ENCODE peak calls at places on chromosomes 13 and 19, in five cellular contexts. O is right lobe of liver; E is AG09319; H is activated CD8-positive, alpha-beta T cell treated with anti-CD3 and anti-CD28 coated beads for 36 hours; J is H1. U is an unnamed sample.

GRCh38 chr13:33193428-33193974 is 92.1 kb downstream of the STARD13 start:
- DNase-seq in O (no peak), E (no peak), H (no peak), J (no peak), U (no peak)

GRCh38 chr19:48192750-48193149 is 22.3 kb downstream of the ZSWIM9 start:
- DNase-seq in O (no peak), E (no peak), H (no peak), J (no peak), U (no peak)

GRCh38 chr19:47797996-47798903 is 6.1 kb downstream of the TPRX1 start:
- DNase-seq in O (no peak), E (no peak), H (no peak), J (no peak), U (no peak)

GRCh38 chr13:73054712-73055111 is 4.1 kb upstream of the KLF5 start:
- DNase-seq in O (no peak), E (no peak), H (no peak), J (no peak), U (no peak)

GRCh38 chr13:112700291-112701060 is 10.6 kb downstream of the ATP11A start:
- DNase-seq in O (no peak), E (no peak), H (no peak), J (no peak), U (no peak)

GRCh38 chr13:46654956-46655726 is 102.2 kb downstream of the LRCH1 start:
- DNase-seq in O (no peak), E (no peak), H (no peak), J (no peak), U (no peak)

GRCh38 chr19:31132753-31133110 is 216.5 kb downstream of the TSHZ3 start:
- DNase-seq in O (no peak), E (no peak), H (no peak), J (no peak), U (no peak)

GRCh38 chr19:42075364-42075615 is 676 bp upstream of the ZNF574 start:
- DNase-seq in O (no peak), E (no peak), H (no peak), J (no peak), U (no peak)

GRCh38 chr13:26299168-26299788 is 45.3 kb downstream of the CDK8 start:
- DNase-seq in O (no peak), E (no peak), H (no peak), J (no peak), U (no peak)

GRCh38 chr19:45172173-45172572 is 5.9 kb downstream of the TRAPPC6A start:
- DNase-seq in O (no peak), E (no peak), H (peak; percentile 42), J (no peak), U (no peak)

GRCh38 chr13:31945202-31945978 is 86.2 kb upstream of the FRY start:
- DNase-seq in O (peak; percentile 57), E (peak; percentile 75), H (no peak), J (no peak), U (no peak)

GRCh38 chr13:32905864-32906180 is 110.4 kb upstream of the KL start:
- DNase-seq in O (no peak), E (no peak), H (no peak), J (no peak), U (no peak)

GRCh38 chr19:53388168-53388567 is 6.8 kb upstream of the ZNF765 start:
- DNase-seq in O (no peak), E (no peak), H (no peak), J (no peak), U (no peak)

GRCh38 chr19:51802775-51803174 is 7.8 kb downstream of the FPR3 start:
- DNase-seq in O (no peak), E (no peak), H (no peak), J (no peak), U (no peak)

GRCh38 chr13:111929036-111929616 is 137.8 kb upstream of the SOX1 start:
- DNase-seq in O (no peak), E (no peak), H (no peak), J (no peak), U (no peak)

GRCh38 chr13:77390391-77390790 is 63.5 kb upstream of the MYCBP2 start:
- DNase-seq in O (no peak), E (no peak), H (no peak), J (no peak), U (no peak)
- TF ChIP-seq CTCF in O (no peak), E (no peak), H (no peak), J (no peak), U (no peak)

GRCh38 chr19:12137541-12137940 is 2.6 kb downstream of the ZNF20 start:
- DNase-seq in O (no peak), E (no peak), H (peak; percentile 54), J (no peak), U (no peak)
- TF ChIP-seq CTCF in O (no peak), E (no peak), H (peak; percentile 64), J (peak; percentile 88), U (no peak)

GRCh38 chr13:41670873-41671443 is 213.6 kb downstream of the RGCC start:
- DNase-seq in O (no peak), E (no peak), H (no peak), J (no peak), U (no peak)

GRCh38 chr13:41668130-41668757 is 210.9 kb downstream of the RGCC start:
- DNase-seq in O (no peak), E (peak; percentile 89), H (peak; percentile 45), J (no peak), U (no peak)
- TF ChIP-seq CTCF in O (peak; percentile 70), E (peak; percentile 73), H (peak; percentile 73), J (peak; percentile 89), U (peak; percentile 73)

GRCh38 chr19:18438331-18439024 is 545 bp upstream of the ISYNA1 start:
- DNase-seq in O (no peak), E (no peak), H (no peak), J (peak; percentile 78), U (peak; percentile 35)
- TF ChIP-seq CTCF in O (no peak), E (no peak), H (no peak), J (no peak), U (no peak)

GRCh38 chr13:91236942-91237341 is 110.5 kb upstream of the MIR17HG start:
- DNase-seq in O (no peak), E (no peak), H (no peak), J (no peak), U (no peak)
- TF ChIP-seq CTCF in O (no peak), E (no peak), H (no peak), J (no peak), U (no peak)

GRCh38 chr19:58217607-58218391 is 10.9 kb upstream of the ZNF544 start:
- DNase-seq in O (no peak), E (no peak), H (no peak), J (no peak), U (no peak)

GRCh38 chr19:58213075-58213369 is 15.7 kb upstream of the ZNF544 start:
- DNase-seq in O (no peak), E (no peak), H (no peak), J (no peak), U (no peak)

GRCh38 chr19:58217069-58217481 is 11.6 kb upstream of the ZNF544 start:
- DNase-seq in O (no peak), E (no peak), H (no peak), J (no peak), U (no peak)

GRCh38 chr19:58218899-58219298 is 9.8 kb upstream of the ZNF544 start:
- DNase-seq in O (no peak), E (no peak), H (peak; percentile 56), J (peak; percentile 60), U (peak; percentile 27)
- TF ChIP-seq CTCF in O (peak; percentile 7), E (no peak), H (peak; percentile 52), J (peak; percentile 59), U (peak; percentile 22)

DNA sequence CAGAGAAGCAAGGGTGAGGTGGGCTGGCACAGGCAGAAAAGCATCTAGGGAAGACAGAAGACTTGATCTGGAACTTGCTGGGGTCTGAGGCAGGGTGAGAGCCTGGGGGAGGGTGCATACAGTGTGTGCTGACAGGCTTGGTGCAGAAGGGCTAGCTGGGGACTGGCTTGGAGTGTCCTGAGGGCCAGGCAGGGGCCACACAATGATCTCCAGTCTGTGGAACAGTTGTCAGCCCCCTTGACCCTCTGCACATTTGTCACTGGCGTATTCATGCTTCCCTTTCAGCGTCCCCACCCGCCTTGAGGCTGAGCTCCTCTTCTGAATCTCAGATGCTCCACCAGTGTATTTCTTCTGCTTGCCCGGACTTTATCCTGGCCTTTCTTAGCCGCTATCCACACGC is 2.8 kb upstream of the MICU2 start:
- DNase-seq in O (no peak), E (no peak), H (no peak), J (no peak), U (no peak)
- TF ChIP-seq CTCF in O (no peak), E (no peak), H (no peak), J (no peak), U (no peak)

DNA sequence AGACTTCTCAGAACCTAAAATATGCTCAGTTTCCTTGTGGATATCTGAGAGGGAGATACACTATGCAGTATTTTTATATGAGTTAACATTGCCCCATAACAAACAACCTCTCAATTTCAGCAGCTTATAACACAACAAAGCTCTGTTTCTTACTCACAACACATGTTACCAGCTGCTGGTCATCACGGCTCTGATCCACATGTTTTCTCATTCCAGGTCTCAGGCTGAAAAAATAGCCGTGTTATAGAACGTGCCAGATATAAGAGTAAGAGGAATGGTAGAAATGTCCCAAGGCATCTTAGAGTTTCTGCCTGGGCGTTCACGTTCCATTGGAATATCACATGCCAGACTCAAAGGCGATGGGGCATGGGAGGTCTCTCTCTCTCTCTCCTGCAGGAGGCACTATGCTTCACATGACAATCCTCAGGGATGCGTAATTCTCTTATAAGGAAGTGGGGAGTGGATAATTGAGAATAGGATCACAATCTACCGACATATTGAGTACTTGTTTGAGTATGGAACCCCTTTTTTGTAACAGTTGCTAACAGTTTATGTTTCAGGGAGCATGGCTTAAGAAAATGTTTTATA is 246.6 kb downstream of the NHLRC3 start:
- DNase-seq in O (no peak), E (no peak), H (no peak), J (no peak), U (no peak)
- TF ChIP-seq CTCF in O (no peak), E (no peak), H (no peak), J (peak; percentile 54), U (no peak)

DNA sequence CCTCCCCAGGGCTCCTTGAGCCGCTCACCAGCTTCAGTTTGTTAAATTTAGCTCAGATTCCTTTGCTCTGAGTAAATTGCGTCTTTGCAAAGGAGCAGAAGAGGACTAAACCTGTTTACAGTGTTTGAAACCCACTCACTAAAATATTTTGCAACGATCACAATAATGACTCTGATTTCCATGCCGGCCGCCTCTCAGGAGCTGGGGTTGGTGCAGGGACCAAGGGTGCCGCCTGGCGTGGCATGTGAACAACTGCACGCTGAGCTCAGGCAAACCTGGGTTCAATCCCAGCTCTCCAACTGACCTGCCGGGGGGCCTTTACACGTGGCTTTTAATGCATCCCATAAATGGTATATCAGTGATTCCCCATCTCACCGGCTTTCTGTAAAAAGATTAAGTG is 68.7 kb upstream of the CACNA1A start:
- DNase-seq in O (no peak), E (no peak), H (no peak), J (peak; percentile 48), U (peak; percentile 31)
- TF ChIP-seq CTCF in O (no peak), E (peak; percentile 48), H (no peak), J (peak; percentile 63), U (peak; percentile 16)

U was measured in glutamatergic neuron.